ENCODE peak calls at places on chromosomes 16 and 17, in nine cellular contexts. B is A549, D is progenitor cell of endocrine pancreas, K is HCT116, P is GM13977, I is cardiac muscle cell, T is Panc1, J is brain microvascular endothelial cell, C is spleen. W is an unnamed sample.

GRCh38 chr16:72723781-72724180 is 324.1 kb downstream of the ZFHX3 start:
- DNase-seq in B (no peak), K (peak), J (no peak), I (no peak), P (no peak), D (no peak), C (no peak), T (no peak), W (no peak)

GRCh38 chr17:46771601-46772012 is 46.9 kb downstream of the WNT3 start:
- DNase-seq in C (no peak), B (no peak), T (no peak), K (no peak), J (no peak), P (peak), D (no peak), I (peak), W (peak)

GRCh38 chr16:70472786-70473433 is 18.5 kb downstream of the FCSK start:
- DNase-seq in K (no peak), P (no peak), J (no peak), B (no peak), C (no peak), T (no peak), D (no peak), I (no peak), W (peak)

GRCh38 chr16:75254359-75254837 is 3.0 kb upstream of the BCAR1 start:
- DNase-seq in D (no peak), K (no peak), C (peak), P (no peak), T (no peak), I (no peak), B (peak), J (peak), W (peak)

GRCh38 chr17:16926061-16926511 is 45.8 kb downstream of the TNFRSF13B start:
- DNase-seq in P (no peak), B (no peak), K (no peak), I (no peak), J (no peak), D (no peak), C (peak), T (no peak), W (peak)

GRCh38 chr17:48240562-48241130 is 133.1 kb downstream of the SNX11 start:
- DNase-seq in K (peak), P (no peak), I (no peak), J (peak), T (no peak), B (peak), D (no peak), C (no peak), W (no peak)

GRCh38 chr16:85679870-85680269 is 8.9 kb downstream of the GINS2 start:
- DNase-seq in I (no peak), P (no peak), K (no peak), D (no peak), B (no peak), C (peak), J (no peak), T (no peak), W (no peak)

GRCh38 chr17:12979826-12980500 is 37.9 kb downstream of the ELAC2 start:
- DNase-seq in J (no peak), T (no peak), C (no peak), P (no peak), D (no peak), I (no peak), K (no peak), B (no peak), W (no peak)

GRCh38 chr16:81754810-81755209 is 24.3 kb upstream of the PLCG2 start:
- DNase-seq in D (no peak), J (no peak), T (no peak), C (no peak), I (no peak), K (no peak), B (no peak), P (no peak), W (no peak)

GRCh38 chr16:88655053-88655732 is 4.3 kb upstream of the CYBA start:
- DNase-seq in T (no peak), P (no peak), B (no peak), J (no peak), C (peak), K (no peak), D (no peak), I (no peak), W (no peak)

GRCh38 chr17:16322636-16323035 is 30.6 kb downstream of the CENPV start:
- DNase-seq in C (no peak), I (no peak), K (no peak), P (no peak), T (no peak), B (no peak), J (peak), D (no peak), W (no peak)

GRCh38 chr16:7835032-7835431 is 502.4 kb downstream of the RBFOX1 start:
- DNase-seq in I (no peak), K (no peak), D (no peak), B (no peak), J (no peak), P (no peak), C (no peak), T (no peak), W (peak)

GRCh38 chr17:78394209-78394608 is 15.8 kb downstream of the PGS1 start:
- DNase-seq in P (no peak), D (no peak), K (no peak), J (no peak), C (no peak), B (no peak), I (no peak), T (no peak), W (no peak)

GRCh38 chr17:56292010-56292409 is 138.7 kb downstream of the ANKFN1 start:
- DNase-seq in I (no peak), J (no peak), P (no peak), K (no peak), D (no peak), C (no peak), T (no peak), B (no peak), W (no peak)

GRCh38 chr17:71966459-71967313 is 154.1 kb upstream of the SOX9 start:
- DNase-seq in P (no peak), T (no peak), K (no peak), I (no peak), C (no peak), J (no peak), B (no peak), D (no peak), W (no peak)

GRCh38 chr16:55835578-55835977 is 2.7 kb upstream of the CES1 start:
- DNase-seq in K (no peak), B (no peak), I (no peak), P (no peak), C (no peak), J (no peak), T (no peak), D (no peak), W (no peak)

GRCh38 chr17:4247981-4248388 is 15.8 kb downstream of the ANKFY1 start:
- DNase-seq in J (no peak), K (peak), C (no peak), B (no peak), T (no peak), P (no peak), D (no peak), I (no peak), W (peak)

GRCh38 chr16:50464325-50465290 is 83.6 kb upstream of the NKD1 start:
- DNase-seq in I (no peak), B (no peak), J (no peak), P (no peak), D (no peak), K (no peak), C (no peak), T (no peak), W (peak)

GRCh38 chr17:76451480-76451879 is 1.5 kb downstream of the UBE2O start:
- DNase-seq in J (no peak), C (no peak), K (no peak), D (no peak), T (no peak), I (no peak), P (no peak), B (no peak), W (peak)

GRCh38 chr17:76453431-76453743 is 435 bp upstream of the UBE2O start:
- DNase-seq in K (no peak), B (no peak), T (no peak), C (no peak), P (no peak), J (no peak), D (no peak), I (no peak), W (no peak)

GRCh38 chr17:76452102-76452645 is 778 bp downstream of the UBE2O start:
- DNase-seq in J (no peak), I (no peak), B (no peak), P (peak), D (no peak), C (peak), T (no peak), K (no peak), W (no peak)

GRCh38 chr17:76449126-76449525 is 3.8 kb downstream of the UBE2O start:
- DNase-seq in C (no peak), K (no peak), D (no peak), T (no peak), B (no peak), P (no peak), J (no peak), I (no peak), W (no peak)

DNA sequence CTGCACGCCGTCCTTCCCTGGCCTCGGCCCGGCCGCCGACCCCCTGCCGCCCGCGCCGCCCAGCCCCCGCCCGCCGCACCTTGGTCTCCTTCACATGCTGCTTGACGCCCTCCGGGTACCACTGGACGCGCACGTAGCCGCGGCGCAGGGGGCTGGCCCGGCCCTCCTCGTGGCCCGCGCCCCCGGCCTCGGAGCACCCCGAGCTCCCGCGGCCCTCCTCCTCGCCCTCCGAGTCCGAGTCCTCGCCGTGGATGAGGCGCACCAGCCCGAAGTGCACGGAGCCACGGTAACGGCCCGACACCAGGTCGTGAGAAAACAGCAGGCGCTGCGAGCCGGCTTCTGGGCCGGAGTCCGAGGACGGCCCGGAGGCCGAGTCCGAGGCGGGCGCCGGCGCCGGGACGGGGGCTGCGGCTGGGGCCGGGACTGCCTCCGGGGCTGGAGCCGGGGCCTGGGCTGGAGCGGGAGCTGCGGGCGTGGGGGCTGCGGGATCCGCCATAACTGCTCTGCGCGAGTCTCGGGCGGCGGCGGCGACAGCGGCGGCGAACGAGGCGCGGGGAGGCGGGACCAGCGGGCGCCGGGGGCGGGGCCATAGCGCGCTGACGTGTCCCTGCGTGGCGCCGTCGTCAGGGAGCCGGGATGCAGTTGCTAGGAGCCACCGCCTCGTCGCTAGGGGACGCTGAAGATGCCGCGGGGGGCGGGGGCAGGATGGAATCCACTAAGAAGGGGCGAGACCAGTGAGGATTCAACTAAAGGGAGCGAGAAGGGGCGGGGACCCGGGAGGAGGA is at the start of gene UBE2O:
- DNase-seq in T (no peak), J (peak), D (peak), I (peak), K (peak), P (peak), C (peak), B (peak), W (peak)
- TF ChIP-seq CTCF in T (peak), J (peak), D (peak), I (peak), K (no peak), P (peak), C (peak), B (peak), W (peak)

DNA sequence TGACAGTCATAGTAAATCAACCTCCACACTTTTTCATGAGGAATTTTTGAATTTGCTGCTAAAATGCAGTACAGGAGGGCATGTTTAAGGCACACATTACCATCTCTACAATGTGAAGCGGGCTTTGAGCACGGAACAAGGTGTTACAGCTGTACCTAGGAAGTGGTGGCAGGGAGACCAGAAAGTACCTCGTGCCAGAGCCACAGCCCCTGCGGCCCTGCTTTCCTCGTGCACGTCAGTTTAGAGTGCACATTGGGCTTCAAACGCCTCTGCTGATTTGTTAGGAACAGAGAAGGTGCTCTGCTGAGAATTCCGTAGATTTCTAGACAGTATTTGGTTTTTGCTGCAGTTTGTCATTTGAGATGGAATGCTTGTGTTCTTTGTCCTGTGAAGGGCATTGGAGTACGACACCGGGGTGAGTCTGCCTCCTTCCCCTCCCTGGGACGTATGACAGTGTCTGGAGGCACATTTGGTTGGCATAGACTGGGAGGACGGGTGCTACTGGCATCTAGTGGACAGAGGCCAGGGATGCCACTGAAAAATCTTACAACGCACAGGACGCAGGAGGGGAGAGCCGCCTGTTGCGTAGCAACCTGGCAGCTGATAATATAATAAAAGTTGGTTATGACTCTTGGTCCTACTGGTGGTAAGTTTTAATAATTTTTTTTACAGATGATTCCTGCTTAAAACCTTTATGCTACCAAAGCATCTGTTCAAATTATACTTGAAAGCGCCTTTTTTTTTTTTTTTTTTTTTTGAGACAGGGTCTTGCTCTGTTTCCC is 9.1 kb downstream of the FOXK2 start:
- DNase-seq in T (peak), I (no peak), P (no peak), B (peak), C (no peak), D (no peak), K (peak), J (peak), W (peak)
- TF ChIP-seq CTCF in T (peak), I (no peak), P (peak), B (peak), C (peak), D (peak), K (no peak), J (peak), W (peak)

GRCh38 chr17:80389011-80389995 is 25.7 kb upstream of the ENDOV start:
- DNase-seq in C (no peak), I (no peak), D (no peak), P (no peak), B (no peak), T (no peak), J (no peak), K (no peak), W (no peak)
- TF ChIP-seq CTCF in C (no peak), I (no peak), D (no peak), P (no peak), B (no peak), T (no peak), J (no peak), K (no peak), W (no peak)

GRCh38 chr16:67101301-67101675 is 8.5 kb upstream of the PHAF1 start:
- DNase-seq in B (no peak), T (no peak), C (no peak), D (no peak), J (no peak), I (no peak), K (no peak), P (no peak), W (no peak)
- TF ChIP-seq CTCF in B (no peak), T (peak), C (no peak), D (no peak), J (no peak), I (no peak), K (no peak), P (no peak), W (no peak)

GRCh38 chr16:74226361-74226979 is 70.1 kb upstream of the PSMD7 start:
- DNase-seq in T (no peak), K (peak), C (no peak), J (no peak), D (no peak), I (peak), B (no peak), P (no peak), W (no peak)
- TF ChIP-seq CTCF in T (peak), K (peak), C (no peak), J (peak), D (peak), I (peak), B (peak), P (peak), W (peak)

GRCh38 chr16:79329967-79330366 is 270.6 kb downstream of the MAF start:
- DNase-seq in D (no peak), K (no peak), J (no peak), C (no peak), T (no peak), I (no peak), B (no peak), P (no peak), W (no peak)

GRCh38 chr16:79337906-79338305 is 262.6 kb downstream of the MAF start:
- DNase-seq in P (no peak), T (no peak), I (no peak), K (no peak), J (no peak), B (no peak), D (no peak), C (no peak), W (no peak)

GRCh38 chr16:79336437-79337229 is 263.9 kb downstream of the MAF start:
- DNase-seq in I (no peak), B (no peak), P (no peak), J (no peak), C (no peak), K (no peak), T (no peak), D (no peak), W (no peak)

GRCh38 chr16:79331064-79331463 is 269.5 kb downstream of the MAF start:
- DNase-seq in T (no peak), K (no peak), I (no peak), P (no peak), J (no peak), D (no peak), C (no peak), B (no peak), W (no peak)

DNA sequence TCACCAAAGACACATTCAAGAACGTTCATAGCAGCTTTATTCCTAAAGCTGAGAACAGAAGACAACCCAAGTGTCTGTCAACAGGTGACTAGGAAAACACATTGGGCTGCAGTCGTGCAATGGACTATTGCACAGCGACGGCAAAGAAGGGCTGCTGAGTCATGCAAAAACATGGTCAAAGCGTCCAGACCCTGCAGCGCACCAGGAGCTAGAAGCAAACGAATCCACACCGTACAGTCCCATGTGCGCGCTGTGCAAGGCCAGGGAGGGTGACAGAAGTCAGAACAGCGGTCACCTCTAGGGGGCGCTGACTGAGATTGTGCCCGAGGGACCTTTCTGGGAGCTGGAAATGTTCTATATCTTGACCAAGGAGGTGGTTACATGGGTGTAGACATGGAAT is 266.4 kb downstream of the MAF start:
- DNase-seq in B (peak), D (no peak), P (no peak), I (peak), C (no peak), K (no peak), J (no peak), T (no peak), W (peak)
- TF ChIP-seq CTCF in B (peak), D (peak), P (peak), I (no peak), C (peak), K (no peak), J (peak), T (peak), W (peak)

GRCh38 chr17:81165246-81166032 is at the start of gene PVALEF:
- DNase-seq in T (no peak), D (peak), P (no peak), K (no peak), J (no peak), B (peak), I (peak), C (peak), W (peak)
- TF ChIP-seq CTCF in T (no peak), D (peak), P (no peak), K (no peak), J (no peak), B (no peak), I (no peak), C (no peak), W (peak)

GRCh38 chr16:65663774-65664173 is 541.9 kb upstream of the CDH11 start:
- DNase-seq in T (no peak), I (no peak), C (no peak), K (no peak), J (no peak), P (no peak), B (no peak), D (no peak), W (no peak)

GRCh38 chr16:65661451-65661850 is 539.6 kb upstream of the CDH11 start:
- DNase-seq in P (no peak), I (no peak), D (no peak), B (no peak), T (no peak), K (no peak), C (no peak), J (no peak), W (no peak)

GRCh38 chr16:65666132-65666869 is 544.4 kb upstream of the CDH11 start:
- DNase-seq in B (no peak), D (no peak), J (no peak), C (no peak), T (no peak), K (no peak), I (no peak), P (no peak), W (peak)

GRCh38 chr16:65662236-65662635 is 540.4 kb upstream of the CDH11 start:
- DNase-seq in D (no peak), T (no peak), C (no peak), J (no peak), K (no peak), P (no peak), B (no peak), I (no peak), W (no peak)

GRCh38 chr16:65667013-65667578 is 545.2 kb upstream of the CDH11 start:
- DNase-seq in T (no peak), I (peak), C (no peak), D (no peak), B (no peak), P (no peak), K (no peak), J (peak), W (peak)
- TF ChIP-seq CTCF in T (no peak), I (peak), C (no peak), D (no peak), B (no peak), P (no peak), K (no peak), J (peak), W (peak)

GRCh38 chr17:8256691-8257090 is 7.6 kb downstream of the PFAS start:
- DNase-seq in D (no peak), C (no peak), P (no peak), J (no peak), I (no peak), T (no peak), B (no peak), K (no peak), W (no peak)

GRCh38 chr17:8256291-8256690 is 7.2 kb downstream of the PFAS start:
- DNase-seq in D (no peak), T (no peak), K (no peak), J (no peak), I (no peak), P (no peak), B (no peak), C (no peak), W (no peak)

GRCh38 chr17:8254881-8255280 is 5.8 kb downstream of the PFAS start:
- DNase-seq in C (no peak), K (no peak), I (no peak), P (no peak), B (no peak), T (no peak), D (no peak), J (no peak), W (no peak)

GRCh38 chr17:8255499-8255898 is 6.4 kb downstream of the PFAS start:
- DNase-seq in J (no peak), T (no peak), C (no peak), D (no peak), P (no peak), B (peak), I (no peak), K (no peak), W (peak)

DNA sequence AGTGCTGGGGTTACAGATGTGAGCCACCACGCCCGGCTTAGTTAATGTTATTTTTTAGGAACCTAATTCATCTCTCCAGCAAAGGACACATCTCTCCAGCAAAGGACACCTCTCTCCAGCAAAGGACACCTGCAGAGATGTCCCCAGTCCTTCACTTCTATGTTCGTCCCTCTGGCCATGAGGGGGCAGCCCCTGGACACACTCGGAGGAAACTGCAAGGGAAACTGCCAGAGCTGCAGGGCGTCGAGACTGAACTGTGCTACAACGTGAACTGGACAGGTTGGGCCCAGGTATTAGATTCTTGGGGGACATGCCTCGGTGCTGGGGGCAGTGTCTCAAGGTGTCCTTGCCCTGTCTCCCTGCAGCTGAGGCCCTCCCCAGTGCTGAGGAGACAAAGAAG is 4.7 kb downstream of the PFAS start:
- DNase-seq in J (no peak), I (peak), P (no peak), D (no peak), K (peak), C (no peak), T (no peak), B (no peak), W (peak)
- TF ChIP-seq CTCF in J (no peak), I (peak), P (peak), D (peak), K (no peak), C (no peak), T (no peak), B (peak), W (peak)